ENCODE peak calls at places on chromosome 21, in eight cellular contexts. K is GM10248, W is Calu3, F is heart left ventricle, C is fibroblast of pulmonary artery, V is sigmoid colon, X is MCF 10A, B is left ventricle myocardium inferior. D is an unnamed sample.
A peak's percentile ranks its signal among the peaks of the same experiment; 100 is the strongest.

GRCh38 chr21:38377165-38378093 is 120.6 kb downstream of the KCNJ15 start:
- DNase-seq in K (no peak), W (no peak), F (no peak), C (no peak), V (no peak), X (no peak), B (no peak), D (no peak)

GRCh38 chr21:21612446-21612845 is 614.2 kb downstream of the NCAM2 start:
- DNase-seq in K (no peak), W (no peak), F (no peak), C (peak; percentile 94), V (no peak), X (peak; percentile 87), B (no peak), D (no peak)

GRCh38 chr21:17402885-17403477 is 109.9 kb upstream of the CXADR start:
- DNase-seq in K (no peak), W (no peak), F (no peak), C (peak; percentile 71), V (no peak), X (no peak), B (no peak), D (no peak)

GRCh38 chr21:37045556-37045955 is 27.3 kb downstream of the PIGP start:
- DNase-seq in K (no peak), W (no peak), F (no peak), C (peak; percentile 53), V (no peak), X (no peak), B (no peak), D (no peak)

GRCh38 chr21:45613396-45613795 is 30.1 kb upstream of the PCBP3 start:
- DNase-seq in K (no peak), W (no peak), F (no peak), C (no peak), V (no peak), X (no peak), B (no peak), D (no peak)

GRCh38 chr21:35840197-35840799 is 220.0 kb downstream of the SETD4 start:
- DNase-seq in K (peak; percentile 37), W (peak; percentile 56), F (peak; percentile 64), C (peak; percentile 94), V (peak; percentile 75), X (peak; percentile 72), B (no peak), D (no peak)

GRCh38 chr21:44947930-44948331 is 8.1 kb downstream of the SLX9 start:
- DNase-seq in K (no peak), W (no peak), F (peak; percentile 84), C (no peak), V (peak; percentile 72), X (peak; percentile 87), B (peak; percentile 67), D (no peak)

GRCh38 chr21:31476551-31477120 is 132.6 kb upstream of the TIAM1 start:
- DNase-seq in K (no peak), W (no peak), F (no peak), C (peak; percentile 8), V (peak; percentile 24), X (no peak), B (no peak), D (no peak)

GRCh38 chr21:41641510-41641815 is 125.4 kb downstream of the RIPK4 start:
- DNase-seq in K (no peak), W (no peak), F (no peak), C (no peak), V (no peak), X (no peak), B (no peak), D (no peak)

GRCh38 chr21:36756527-36756926 is 57.6 kb downstream of the SIM2 start:
- DNase-seq in K (no peak), W (no peak), F (no peak), C (no peak), V (no peak), X (no peak), B (no peak), D (no peak)

GRCh38 chr21:41663805-41664788 is 102.8 kb downstream of the RIPK4 start:
- DNase-seq in K (no peak), W (peak; percentile 64), F (no peak), C (peak; percentile 48), V (no peak), X (peak; percentile 33), B (no peak), D (no peak)

GRCh38 chr21:46002841-46003574 is 21.4 kb downstream of the COL6A1 start:
- DNase-seq in K (no peak), W (no peak), F (peak; percentile 17), C (no peak), V (peak; percentile 74), X (no peak), B (peak; percentile 16), D (no peak)

GRCh38 chr21:18917602-18918001 is 514.0 kb upstream of the TMPRSS15 start:
- DNase-seq in K (no peak), W (no peak), F (no peak), C (peak; percentile 2), V (no peak), X (no peak), B (no peak), D (no peak)

GRCh38 chr21:33490991-33491372 is 534 bp downstream of the DNAJC28 start:
- DNase-seq in K (no peak), W (no peak), F (no peak), C (no peak), V (no peak), X (no peak), B (no peak), D (no peak)

GRCh38 chr21:41647806-41648561 is 118.9 kb downstream of the RIPK4 start:
- DNase-seq in K (no peak), W (no peak), F (no peak), C (no peak), V (no peak), X (no peak), B (no peak), D (no peak)

GRCh38 chr21:38712076-38712475 is 93.7 kb upstream of the ETS2 start:
- DNase-seq in K (no peak), W (peak; percentile 11), F (no peak), C (peak; percentile 57), V (no peak), X (peak; percentile 61), B (no peak), D (no peak)

GRCh38 chr21:24204641-24205040 is 1402.6 kb downstream of the MRPL39 start:
- DNase-seq in K (no peak), W (no peak), F (no peak), C (no peak), V (no peak), X (no peak), B (no peak), D (no peak)

GRCh38 chr21:21039624-21040023 is 41.4 kb downstream of the NCAM2 start:
- DNase-seq in K (no peak), W (no peak), F (no peak), C (no peak), V (no peak), X (no peak), B (no peak), D (no peak)

GRCh38 chr21:46122758-46123683 is 25.1 kb downstream of the COL6A2 start:
- DNase-seq in K (no peak), W (no peak), F (peak; percentile 12), C (no peak), V (peak; percentile 59), X (no peak), B (peak; percentile 3), D (peak; percentile 48)

GRCh38 chr21:29078884-29079765 is 5.7 kb upstream of the CCT8 start:
- DNase-seq in K (no peak), W (no peak), F (no peak), C (no peak), V (no peak), X (no peak), B (no peak), D (no peak)

GRCh38 chr21:18646114-18646513 is 242.5 kb upstream of the TMPRSS15 start:
- DNase-seq in K (no peak), W (no peak), F (no peak), C (no peak), V (no peak), X (no peak), B (no peak), D (no peak)

GRCh38 chr21:42160950-42161225 is 58.1 kb upstream of the ABCG1 start:
- DNase-seq in K (no peak), W (no peak), F (no peak), C (no peak), V (peak; percentile 19), X (no peak), B (no peak), D (peak; percentile 34)

GRCh38 chr21:39537571-39537970 is 75.2 kb upstream of the B3GALT5 start:
- DNase-seq in K (no peak), W (peak; percentile 12), F (no peak), C (no peak), V (no peak), X (no peak), B (no peak), D (no peak)

GRCh38 chr21:34517491-34518245 is 5.7 kb upstream of the KCNE1 start:
- DNase-seq in K (no peak), W (no peak), F (no peak), C (no peak), V (no peak), X (no peak), B (no peak), D (no peak)
- TF ChIP-seq CTCF in K (peak; percentile 19), W (no peak), F (peak; percentile 8), C (peak; percentile 11), V (no peak), X (no peak), B (peak; percentile 39), D (peak; percentile 40)

GRCh38 chr21:43793243-43793642 is 3.9 kb downstream of the RRP1 start:
- DNase-seq in K (no peak), W (no peak), F (no peak), C (no peak), V (no peak), X (no peak), B (no peak), D (no peak)
- TF ChIP-seq CTCF in K (no peak), W (no peak), F (no peak), C (no peak), V (no peak), X (no peak), B (no peak), D (no peak)

DNA sequence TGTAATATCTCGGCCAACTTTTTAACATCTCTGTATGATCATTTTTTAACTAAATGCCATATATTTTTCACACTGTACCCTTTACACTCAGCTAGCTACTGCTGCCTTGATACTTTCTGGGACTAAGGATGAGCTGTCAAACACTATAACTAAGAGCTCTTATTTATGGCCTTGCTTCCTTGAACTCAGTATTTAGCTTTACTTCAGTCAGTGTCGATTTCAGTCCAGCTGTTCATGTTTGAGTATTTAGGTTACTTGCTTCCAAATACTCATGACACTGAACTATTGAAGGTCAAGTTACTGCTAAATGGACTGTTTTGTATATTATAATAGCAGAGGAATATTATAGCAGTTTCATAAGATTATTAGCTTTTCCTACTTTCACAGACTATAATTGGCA is 25.9 kb upstream of the USP25 start:
- DNase-seq in K (no peak), W (no peak), F (no peak), C (no peak), V (no peak), X (no peak), B (no peak), D (no peak)
- TF ChIP-seq CTCF in K (no peak), W (no peak), F (no peak), C (no peak), V (no peak), X (no peak), B (no peak), D (no peak)

DNA sequence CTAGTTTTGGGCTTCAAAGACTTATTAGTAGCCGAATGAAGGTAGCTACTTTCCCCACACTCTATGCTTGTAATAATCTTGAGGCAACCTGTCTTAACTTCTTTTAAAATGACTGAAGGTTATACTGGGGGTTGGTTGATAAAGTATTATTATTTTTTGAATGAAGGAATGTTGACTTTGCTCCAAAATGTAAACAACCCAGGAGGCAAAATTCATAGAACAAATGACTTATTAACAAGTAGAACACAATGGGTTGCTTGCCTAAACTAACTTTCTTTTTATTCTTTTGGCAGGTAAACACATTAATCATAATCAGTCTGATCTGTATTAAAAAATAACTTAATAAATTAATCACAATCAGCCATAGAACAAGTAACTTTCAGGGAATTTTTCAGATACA is 440.0 kb downstream of the USP25 start:
- DNase-seq in K (no peak), W (no peak), F (no peak), C (no peak), V (no peak), X (no peak), B (no peak), D (no peak)
- TF ChIP-seq CTCF in K (no peak), W (no peak), F (no peak), C (no peak), V (no peak), X (no peak), B (no peak), D (no peak)